ENCODE peak calls at places on chromosomes 2 and 18, in eight cellular contexts. One of them, this sample, is unnamed.

GRCh38 chr18:68181956-68182355 is 533.0 kb downstream of the TMX3 start:
- DNase-seq in ecto neural progenitor cell: no peak
- DNase-seq in H7: no peak
- DNase-seq in AG08395: no peak
- DNase-seq in COR-L47: no peak
- DNase-seq in GM12892: no peak
- DNase-seq in H1: no peak
- DNase-seq in IMR-90: peak; percentile 22
- DNase-seq in this sample: no peak

GRCh38 chr2:181858600-181858999 is 32.9 kb upstream of the ITPRID2 start:
- DNase-seq in COR-L47: no peak
- DNase-seq in H1: no peak
- DNase-seq in IMR-90: no peak
- DNase-seq in H7: no peak
- DNase-seq in GM12892: no peak
- DNase-seq in AG08395: no peak
- DNase-seq in ecto neural progenitor cell: no peak
- DNase-seq in this sample: no peak

GRCh38 chr2:133816037-133816436 is 247.8 kb upstream of the NCKAP5 start:
- DNase-seq in H1: no peak
- DNase-seq in H7: no peak
- DNase-seq in GM12892: no peak
- DNase-seq in ecto neural progenitor cell: no peak
- DNase-seq in COR-L47: no peak
- DNase-seq in AG08395: no peak
- DNase-seq in IMR-90: no peak
- DNase-seq in this sample: no peak

GRCh38 chr18:66894851-66895250 is 291.0 kb upstream of the CDH19 start:
- DNase-seq in ecto neural progenitor cell: no peak
- DNase-seq in H7: no peak
- DNase-seq in AG08395: no peak
- DNase-seq in COR-L47: no peak
- DNase-seq in H1: no peak
- DNase-seq in IMR-90: no peak
- DNase-seq in GM12892: no peak
- DNase-seq in this sample: no peak

GRCh38 chr2:30716117-30716900 is 90.9 kb downstream of the CAPN13 start:
- DNase-seq in H7: no peak
- DNase-seq in GM12892: no peak
- DNase-seq in H1: peak; percentile 39
- DNase-seq in COR-L47: no peak
- DNase-seq in IMR-90: no peak
- DNase-seq in AG08395: no peak
- DNase-seq in ecto neural progenitor cell: peak; percentile 28
- DNase-seq in this sample: no peak

GRCh38 chr2:210072493-210072892 is 70.1 kb downstream of the RPE start:
- DNase-seq in IMR-90: no peak
- DNase-seq in ecto neural progenitor cell: peak; percentile 46
- DNase-seq in COR-L47: no peak
- DNase-seq in H7: no peak
- DNase-seq in AG08395: no peak
- DNase-seq in H1: peak; percentile 48
- DNase-seq in GM12892: no peak
- DNase-seq in this sample: peak; percentile 9

GRCh38 chr2:197308635-197309368 is 1.8 kb downstream of the ANKRD44 start:
- DNase-seq in H1: no peak
- DNase-seq in AG08395: no peak
- DNase-seq in IMR-90: no peak
- DNase-seq in H7: no peak
- DNase-seq in GM12892: no peak
- DNase-seq in ecto neural progenitor cell: no peak
- DNase-seq in COR-L47: no peak
- DNase-seq in this sample: no peak

GRCh38 chr18:9079863-9080528 is 22.5 kb upstream of the NDUFV2 start:
- DNase-seq in IMR-90: no peak
- DNase-seq in H7: no peak
- DNase-seq in GM12892: no peak
- DNase-seq in ecto neural progenitor cell: no peak
- DNase-seq in H1: no peak
- DNase-seq in COR-L47: no peak
- DNase-seq in AG08395: no peak
- DNase-seq in this sample: no peak

GRCh38 chr18:26215247-26215970 is 10.8 kb upstream of the TAF4B start:
- DNase-seq in ecto neural progenitor cell: no peak
- DNase-seq in GM12892: peak; percentile 21
- DNase-seq in AG08395: no peak
- DNase-seq in IMR-90: no peak
- DNase-seq in COR-L47: no peak
- DNase-seq in H7: no peak
- DNase-seq in H1: no peak
- DNase-seq in this sample: no peak

GRCh38 chr18:11512096-11513030 is 97.0 kb upstream of the SLC35G4 start:
- DNase-seq in ecto neural progenitor cell: no peak
- DNase-seq in GM12892: no peak
- DNase-seq in COR-L47: no peak
- DNase-seq in H1: no peak
- DNase-seq in H7: no peak
- DNase-seq in AG08395: no peak
- DNase-seq in IMR-90: no peak
- DNase-seq in this sample: no peak

GRCh38 chr2:98187194-98187593 is 100.2 kb downstream of the VWA3B start:
- DNase-seq in H1: no peak
- DNase-seq in ecto neural progenitor cell: no peak
- DNase-seq in H7: no peak
- DNase-seq in GM12892: no peak
- DNase-seq in AG08395: no peak
- DNase-seq in COR-L47: no peak
- DNase-seq in IMR-90: no peak
- DNase-seq in this sample: no peak

GRCh38 chr2:163255086-163255485 is 416.5 kb upstream of the KCNH7 start:
- DNase-seq in H1: no peak
- DNase-seq in IMR-90: no peak
- DNase-seq in AG08395: no peak
- DNase-seq in H7: no peak
- DNase-seq in ecto neural progenitor cell: no peak
- DNase-seq in GM12892: no peak
- DNase-seq in COR-L47: no peak
- DNase-seq in this sample: no peak